ENCODE peak calls at places on chromosomes 3 and 15, in four cellular contexts. One of them, this sample, is unnamed.

GRCh38 chr3:61961882-61962281 is 400.5 kb downstream of the PTPRG start:
- DNase-seq in GM12878: no peak
- DNase-seq in HepG2: no peak
- DNase-seq in transverse colon: no peak
- DNase-seq in this sample: no peak

GRCh38 chr3:127819656-127820055 is 2.7 kb downstream of the MGLL start:
- DNase-seq in transverse colon: no peak
- DNase-seq in GM12878: no peak
- DNase-seq in HepG2: no peak
- DNase-seq in this sample: no peak

GRCh38 chr15:84586641-84587160 is 14.1 kb upstream of the ZSCAN2 start:
- DNase-seq in transverse colon: no peak
- DNase-seq in GM12878: no peak
- DNase-seq in HepG2: no peak
- DNase-seq in this sample: no peak

GRCh38 chr3:165169368-165169767 is 26.8 kb downstream of the SLITRK3 start:
- DNase-seq in transverse colon: no peak
- DNase-seq in GM12878: no peak
- DNase-seq in HepG2: no peak
- DNase-seq in this sample: no peak

GRCh38 chr3:141469712-141470111 is 17.1 kb upstream of the RASA2 start:
- DNase-seq in GM12878: no peak
- DNase-seq in HepG2: no peak
- DNase-seq in transverse colon: no peak
- DNase-seq in this sample: no peak

GRCh38 chr3:100650651-100651611 is 41.5 kb downstream of the ADGRG7 start:
- DNase-seq in HepG2: no peak
- DNase-seq in transverse colon: no peak
- DNase-seq in GM12878: peak
- DNase-seq in this sample: no peak

GRCh38 chr3:185824051-185824466 is 783 bp downstream of the IGF2BP2 start:
- DNase-seq in transverse colon: peak
- DNase-seq in GM12878: no peak
- DNase-seq in HepG2: no peak
- DNase-seq in this sample: no peak

GRCh38 chr3:140276698-140277097 is 341.7 kb downstream of the CLSTN2 start:
- DNase-seq in HepG2: peak
- DNase-seq in GM12878: no peak
- DNase-seq in transverse colon: no peak
- DNase-seq in this sample: no peak

GRCh38 chr15:38017721-38018120 is 83.3 kb downstream of the TMCO5A start:
- DNase-seq in HepG2: no peak
- DNase-seq in transverse colon: no peak
- DNase-seq in GM12878: peak
- DNase-seq in this sample: no peak

GRCh38 chr3:63876260-63876659 is 12.6 kb downstream of the ATXN7 start:
- DNase-seq in transverse colon: no peak
- DNase-seq in GM12878: no peak
- DNase-seq in HepG2: no peak
- DNase-seq in this sample: no peak

GRCh38 chr3:53753518-53754183 is 92.6 kb downstream of the CHDH start:
- DNase-seq in transverse colon: no peak
- DNase-seq in HepG2: no peak
- DNase-seq in GM12878: no peak
- DNase-seq in this sample: no peak

GRCh38 chr3:14784087-14784596 is 34.6 kb upstream of the FGD5 start:
- DNase-seq in GM12878: no peak
- DNase-seq in HepG2: no peak
- DNase-seq in transverse colon: no peak
- DNase-seq in this sample: peak

GRCh38 chr3:184717608-184717995 is 5.7 kb upstream of the MAGEF1 start:
- DNase-seq in HepG2: no peak
- DNase-seq in transverse colon: no peak
- DNase-seq in GM12878: no peak
- DNase-seq in this sample: no peak

GRCh38 chr3:190305406-190305805 is 16.8 kb downstream of the CLDN1 start:
- DNase-seq in transverse colon: no peak
- DNase-seq in HepG2: no peak
- DNase-seq in GM12878: no peak
- DNase-seq in this sample: no peak

GRCh38 chr3:11386413-11387155 is 114.4 kb downstream of the ATG7 start:
- DNase-seq in GM12878: no peak
- DNase-seq in transverse colon: no peak
- DNase-seq in HepG2: no peak
- DNase-seq in this sample: no peak

GRCh38 chr15:38090223-38090622 is 155.8 kb downstream of the TMCO5A start:
- DNase-seq in GM12878: no peak
- DNase-seq in HepG2: no peak
- DNase-seq in transverse colon: no peak
- DNase-seq in this sample: no peak

GRCh38 chr3:157624801-157625200 is 121.6 kb upstream of the VEPH1 start:
- DNase-seq in HepG2: no peak
- DNase-seq in GM12878: no peak
- DNase-seq in transverse colon: no peak
- DNase-seq in this sample: no peak

GRCh38 chr3:140441006-140441405 is 236.9 kb upstream of the TRIM42 start:
- DNase-seq in GM12878: no peak
- DNase-seq in transverse colon: no peak
- DNase-seq in HepG2: no peak
- DNase-seq in this sample: no peak

GRCh38 chr3:182440101-182440500 is 353.2 kb upstream of the ATP11B start:
- DNase-seq in GM12878: no peak
- DNase-seq in transverse colon: no peak
- DNase-seq in HepG2: no peak
- DNase-seq in this sample: no peak

GRCh38 chr3:146342971-146343370 is 92.1 kb upstream of the PLSCR4 start:
- DNase-seq in transverse colon: no peak
- DNase-seq in HepG2: no peak
- DNase-seq in GM12878: no peak
- DNase-seq in this sample: no peak

GRCh38 chr15:63560741-63561448 is 36.3 kb upstream of the FBXL22 start:
- DNase-seq in transverse colon: no peak
- DNase-seq in HepG2: no peak
- DNase-seq in GM12878: no peak
- DNase-seq in this sample: no peak

GRCh38 chr3:111715911-111716523 is 120.9 kb upstream of the ZBED2 start:
- DNase-seq in GM12878: no peak
- DNase-seq in HepG2: peak
- DNase-seq in transverse colon: peak
- DNase-seq in this sample: peak

GRCh38 chr15:92733934-92734521 is 78.5 kb upstream of the FAM174B start:
- DNase-seq in GM12878: no peak
- DNase-seq in transverse colon: no peak
- DNase-seq in HepG2: no peak
- DNase-seq in this sample: no peak

GRCh38 chr3:193794002-193794835 is 201.2 kb downstream of the OPA1 start:
- DNase-seq in HepG2: peak
- DNase-seq in GM12878: no peak
- DNase-seq in transverse colon: no peak
- DNase-seq in this sample: no peak

GRCh38 chr3:193788189-193788946 is 195.4 kb downstream of the OPA1 start:
- DNase-seq in transverse colon: peak
- DNase-seq in HepG2: peak
- DNase-seq in GM12878: peak
- DNase-seq in this sample: peak

GRCh38 chr3:193789455-193789854 is 196.4 kb downstream of the OPA1 start:
- DNase-seq in HepG2: no peak
- DNase-seq in transverse colon: no peak
- DNase-seq in GM12878: no peak
- DNase-seq in this sample: peak

GRCh38 chr3:193790086-193790990 is 197.3 kb downstream of the OPA1 start:
- DNase-seq in HepG2: no peak
- DNase-seq in transverse colon: no peak
- DNase-seq in GM12878: no peak
- DNase-seq in this sample: no peak

DNA sequence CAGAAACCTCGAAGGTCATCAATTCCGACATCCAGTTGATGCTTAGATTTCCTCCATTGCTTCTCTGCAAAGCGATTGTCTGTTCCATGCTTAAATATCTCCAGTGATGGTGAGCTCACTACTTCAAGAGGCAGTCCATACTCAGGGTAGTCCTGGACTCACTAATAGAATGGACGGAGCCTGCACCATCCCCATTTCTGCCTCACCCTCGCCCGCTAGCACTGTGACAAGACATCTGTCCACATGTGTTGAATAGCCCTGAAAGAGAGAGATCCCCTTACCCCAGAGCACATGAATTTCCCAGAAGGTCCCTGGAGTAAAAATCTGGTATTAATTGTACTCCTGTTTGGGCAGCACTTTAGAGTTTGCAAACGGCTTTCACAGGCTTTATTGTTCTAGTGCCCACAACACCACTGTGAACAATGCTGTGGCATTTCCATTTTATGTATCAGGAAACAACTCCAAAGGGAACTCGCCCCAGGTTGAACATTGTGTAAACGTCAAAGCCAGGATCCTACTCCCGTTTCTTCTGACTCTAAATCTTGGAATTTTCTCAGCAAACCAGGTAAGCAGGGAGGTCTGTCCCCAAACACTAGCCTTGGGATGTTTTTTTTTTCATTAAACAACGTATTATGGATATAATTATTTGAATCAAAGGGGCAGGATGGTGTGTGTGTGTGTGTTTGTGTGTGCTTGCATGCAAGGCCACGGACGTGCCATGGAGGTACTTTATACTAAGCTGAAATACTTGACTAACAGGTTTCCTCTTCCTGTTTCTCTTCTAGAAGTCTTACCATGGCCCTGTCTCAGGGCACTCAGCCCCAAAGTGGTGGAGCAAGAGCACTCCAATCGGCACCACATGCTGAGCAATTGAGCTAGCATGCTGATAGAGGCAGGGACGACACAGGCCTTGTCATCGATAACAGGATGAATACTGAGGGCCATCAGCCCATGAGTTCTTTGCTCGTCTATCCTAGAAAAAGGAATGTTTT is 198.3 kb downstream of the OPA1 start:
- DNase-seq in GM12878: no peak
- DNase-seq in HepG2: no peak
- DNase-seq in transverse colon: no peak
- DNase-seq in this sample: no peak
- TF ChIP-seq EP300 in GM12878: no peak
- TF ChIP-seq EP300 in HepG2: no peak
- TF ChIP-seq EP300 in transverse colon: no peak
- TF ChIP-seq EP300 in this sample: no peak

DNA sequence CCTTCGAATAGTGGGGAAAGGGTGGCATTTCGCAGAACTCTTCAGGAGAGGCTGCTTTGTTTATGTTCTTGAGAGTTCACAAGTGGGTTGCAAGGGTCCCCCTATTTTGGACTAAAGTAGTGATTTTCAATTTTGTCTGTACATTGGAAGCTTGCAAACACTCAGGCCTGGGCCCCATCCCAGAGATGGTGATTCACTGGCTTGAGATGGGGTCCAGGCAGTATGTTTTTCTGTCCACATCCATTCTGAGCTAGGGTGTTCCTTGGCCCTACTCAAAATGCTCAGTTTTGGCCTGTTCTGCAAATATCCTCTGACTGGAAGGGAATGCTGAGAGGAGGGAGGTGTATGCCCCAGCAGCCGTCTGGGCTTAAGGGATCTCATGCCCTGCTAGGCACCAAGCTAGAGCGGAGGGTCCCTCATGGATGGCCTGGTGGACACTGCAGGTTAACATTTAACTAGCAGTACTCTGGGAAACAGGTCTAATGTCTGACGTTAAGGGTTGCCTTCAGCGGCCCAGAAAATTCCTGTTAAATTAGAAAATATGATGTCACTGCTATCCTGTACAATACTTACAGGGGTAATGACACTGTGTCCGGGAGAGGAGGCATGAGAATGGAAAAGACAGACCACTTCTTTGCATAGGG is 181.4 kb downstream of the OPA1 start:
- DNase-seq in transverse colon: no peak
- DNase-seq in GM12878: no peak
- DNase-seq in HepG2: no peak
- DNase-seq in this sample: no peak
- TF ChIP-seq POLR2AphosphoS5 in transverse colon: no peak
- TF ChIP-seq POLR2AphosphoS5 in GM12878: no peak
- TF ChIP-seq POLR2AphosphoS5 in HepG2: no peak
- TF ChIP-seq POLR2AphosphoS5 in this sample: no peak

GRCh38 chr3:142568393-142569017 is 10.0 kb downstream of the ATR start:
- DNase-seq in GM12878: no peak
- DNase-seq in HepG2: no peak
- DNase-seq in transverse colon: no peak
- DNase-seq in this sample: no peak
- TF ChIP-seq EP300 in GM12878: no peak
- TF ChIP-seq EP300 in HepG2: no peak
- TF ChIP-seq EP300 in transverse colon: no peak
- TF ChIP-seq EP300 in this sample: no peak

GRCh38 chr15:41564286-41564959 is 5.4 kb downstream of the TYRO3 start:
- DNase-seq in GM12878: no peak
- DNase-seq in transverse colon: no peak
- DNase-seq in HepG2: peak
- DNase-seq in this sample: no peak
- TF ChIP-seq POLR2AphosphoS5 in GM12878: no peak
- TF ChIP-seq POLR2AphosphoS5 in transverse colon: no peak
- TF ChIP-seq POLR2AphosphoS5 in HepG2: no peak
- TF ChIP-seq POLR2AphosphoS5 in this sample: no peak

GRCh38 chr3:13219902-13220296 is 146.7 kb upstream of the IQSEC1 start:
- DNase-seq in HepG2: no peak
- DNase-seq in transverse colon: no peak
- DNase-seq in GM12878: no peak
- DNase-seq in this sample: no peak
- TF ChIP-seq EP300 in HepG2: no peak
- TF ChIP-seq EP300 in transverse colon: no peak
- TF ChIP-seq EP300 in GM12878: no peak
- TF ChIP-seq EP300 in this sample: no peak

DNA sequence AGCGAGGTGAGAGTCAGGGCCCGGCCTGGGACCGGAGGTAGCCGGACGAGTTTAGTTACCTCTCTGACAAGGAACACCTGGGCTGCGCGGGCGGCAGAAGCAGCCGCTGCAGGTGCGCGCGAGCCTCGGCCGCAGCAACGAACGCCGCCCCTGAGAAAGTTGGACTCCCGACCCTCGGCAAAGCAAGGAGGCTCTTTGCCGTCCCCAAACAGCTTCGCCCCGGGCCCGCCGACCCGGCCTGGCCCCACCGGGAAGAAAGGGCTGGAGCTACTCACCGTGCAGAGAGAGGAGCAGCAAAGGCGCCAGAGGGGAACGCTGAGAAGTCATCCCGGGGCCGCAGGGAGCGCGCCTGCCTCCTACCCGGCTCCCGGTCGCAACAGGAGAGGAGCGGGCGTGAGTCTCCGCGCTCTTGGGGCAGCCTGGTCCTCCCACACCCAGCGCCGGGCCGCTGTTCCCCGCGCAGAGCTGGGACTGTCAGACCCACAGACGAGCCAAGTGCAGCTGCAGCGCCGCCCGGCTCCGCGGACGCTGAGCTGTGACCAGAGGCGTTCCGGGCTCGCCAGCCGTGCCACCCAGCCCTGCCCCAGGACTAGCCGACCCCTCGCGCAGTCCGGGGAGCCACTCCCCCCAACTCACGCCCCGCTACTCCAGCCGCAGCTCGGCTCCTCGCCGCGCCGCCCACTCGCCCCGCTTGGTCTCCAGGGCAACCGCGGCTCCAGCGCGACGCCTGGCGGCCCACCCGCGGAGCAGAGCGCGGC is at the start of gene IGSF11:
- DNase-seq in transverse colon: peak
- DNase-seq in HepG2: peak
- DNase-seq in GM12878: no peak
- DNase-seq in this sample: peak
- TF ChIP-seq POLR2AphosphoS5 in transverse colon: no peak
- TF ChIP-seq POLR2AphosphoS5 in HepG2: no peak
- TF ChIP-seq POLR2AphosphoS5 in GM12878: no peak
- TF ChIP-seq POLR2AphosphoS5 in this sample: no peak

GRCh38 chr3:195896361-195897080 is 11.8 kb downstream of the TNK2 start:
- DNase-seq in GM12878: no peak
- DNase-seq in HepG2: no peak
- DNase-seq in transverse colon: no peak
- DNase-seq in this sample: no peak
- TF ChIP-seq EP300 in GM12878: no peak
- TF ChIP-seq EP300 in HepG2: no peak
- TF ChIP-seq EP300 in transverse colon: no peak
- TF ChIP-seq EP300 in this sample: no peak

This sample was measured in suprapubic skin.